ENCODE peak calls at places on chromosome 13, in six cellular contexts. Y, P, Q, F, E and L are unnamed samples.

GRCh38 chr13:73198888-73199497 is 140.2 kb downstream of the KLF5 start:
- DNase-seq in Y (no peak), P (no peak), Q (no peak), F (peak; percentile 4), E (no peak), L (no peak)

GRCh38 chr13:37741536-37741935 is 128.0 kb downstream of the TRPC4 start:
- DNase-seq in Y (no peak), P (no peak), Q (no peak), E (no peak), F (no peak), L (no peak)

GRCh38 chr13:27076411-27076810 is 95.2 kb downstream of the USP12 start:
- DNase-seq in Q (no peak), F (peak; percentile 65), E (peak; percentile 59), P (no peak), Y (peak; percentile 29), L (no peak)

GRCh38 chr13:93963266-93964131 is 516.0 kb downstream of the DCT start:
- DNase-seq in Y (peak; percentile 25), F (peak; percentile 96), Q (no peak), E (peak; percentile 70), P (no peak), L (no peak)

GRCh38 chr13:35927554-35927953 is 203.6 kb downstream of the DCLK1 start:
- DNase-seq in F (peak; percentile 18), E (peak; percentile 69), Q (no peak), P (no peak), Y (no peak), L (no peak)

GRCh38 chr13:34162545-34162936 is 344.6 kb downstream of the RFC3 start:
- DNase-seq in P (no peak), Y (no peak), F (peak; percentile 45), E (peak; percentile 76), Q (no peak), L (no peak)

GRCh38 chr13:20369886-20370361 is 137.8 kb upstream of the GJB6 start:
- DNase-seq in Q (no peak), Y (no peak), E (no peak), F (no peak), P (no peak), L (no peak)

GRCh38 chr13:24264976-24265375 is 44.4 kb upstream of the C1QTNF9 start:
- DNase-seq in F (no peak), E (no peak), Y (no peak), P (peak; percentile 71), Q (peak; percentile 73), L (no peak)

GRCh38 chr13:45878966-45879365 is 27.4 kb upstream of the SIAH3 start:
- DNase-seq in P (no peak), E (no peak), Y (no peak), F (no peak), Q (no peak), L (no peak)

GRCh38 chr13:109879338-109879737 is 93.0 kb upstream of the IRS2 start:
- DNase-seq in Q (no peak), E (no peak), P (no peak), Y (no peak), F (no peak), L (no peak)

GRCh38 chr13:94313321-94313720 is 166.2 kb downstream of the DCT start:
- DNase-seq in E (no peak), Y (no peak), F (peak; percentile 89), Q (no peak), P (no peak), L (no peak)

GRCh38 chr13:97460004-97460756 is 26.2 kb downstream of the RAP2A start:
- DNase-seq in Q (no peak), E (peak; percentile 34), F (peak; percentile 35), Y (no peak), P (no peak), L (no peak)

GRCh38 chr13:91699863-91700262 is 301.4 kb downstream of the GPC5 start:
- DNase-seq in E (no peak), F (no peak), P (no peak), Y (no peak), Q (no peak), L (no peak)

GRCh38 chr13:98890186-98890585 is 87.7 kb downstream of the DOCK9 start:
- DNase-seq in Y (no peak), P (peak; percentile 51), Q (no peak), E (peak; percentile 74), F (peak; percentile 56), L (no peak)

GRCh38 chr13:28613562-28613961 is 45.4 kb upstream of the POMP start:
- DNase-seq in Q (no peak), Y (no peak), F (no peak), E (no peak), P (no peak), L (no peak)

GRCh38 chr13:51783432-51784094 is 20.4 kb downstream of the DHRS12 start:
- DNase-seq in P (no peak), Q (no peak), F (no peak), Y (no peak), E (no peak), L (no peak)

GRCh38 chr13:29428310-29428991 is 167.0 kb downstream of the SLC7A1 start:
- DNase-seq in F (peak; percentile 36), Y (peak; percentile 55), E (no peak), Q (no peak), P (no peak), L (peak; percentile 25)

GRCh38 chr13:109481046-109481445 is 305.3 kb downstream of the IRS2 start:
- DNase-seq in Y (no peak), Q (no peak), P (no peak), F (no peak), E (peak; percentile 90), L (no peak)

GRCh38 chr13:39811051-39811450 is 155.6 kb downstream of the COG6 start:
- DNase-seq in E (no peak), Y (no peak), F (no peak), Q (no peak), P (no peak), L (no peak)

GRCh38 chr13:44211753-44212152 is 161.9 kb upstream of the SERP2 start:
- DNase-seq in E (no peak), P (no peak), Q (no peak), F (peak; percentile 96), Y (no peak), L (no peak)

GRCh38 chr13:102897371-102898138 is 51.7 kb downstream of the ERCC5 start:
- DNase-seq in E (no peak), Q (no peak), F (no peak), P (no peak), Y (no peak), L (no peak)

GRCh38 chr13:26011996-26012688 is 39.7 kb downstream of the SHISA2 start:
- DNase-seq in E (no peak), Q (peak; percentile 26), F (no peak), P (peak; percentile 21), Y (no peak), L (no peak)

GRCh38 chr13:21061077-21061945 is at the start of gene LATS2:
- DNase-seq in P (no peak), E (peak; percentile 96), Q (peak; percentile 75), Y (peak; percentile 7), F (peak; percentile 59), L (peak; percentile 80)

GRCh38 chr13:30268673-30269072 is 38.7 kb downstream of the KATNAL1 start:
- DNase-seq in Y (no peak), F (no peak), Q (no peak), E (no peak), P (no peak), L (no peak)

GRCh38 chr13:91574756-91575155 is 176.3 kb downstream of the GPC5 start:
- DNase-seq in Y (no peak), Q (no peak), E (peak; percentile 25), P (no peak), F (no peak), L (no peak)

GRCh38 chr13:112061367-112062046 is 5.4 kb upstream of the SOX1 start:
- DNase-seq in P (no peak), Q (no peak), Y (no peak), E (no peak), F (peak; percentile 78), L (no peak)

GRCh38 chr13:20566424-20566916 is 487 bp upstream of the IFT88 start:
- DNase-seq in F (peak; percentile 67), Y (peak; percentile 57), Q (no peak), P (peak; percentile 3), E (peak; percentile 81), L (peak; percentile 17)